ENCODE peak calls at places on chromosomes 1 and 21, in six cellular contexts. One of them, this sample, is unnamed.

GRCh38 chr1:1777510-1777909 is 760 bp downstream of the NADK start:
- DNase-seq in endodermal cell: no peak
- DNase-seq in AG20443: peak
- DNase-seq in GM23338: peak
- DNase-seq in colonic mucosa: peak
- DNase-seq in cardiac muscle cell: no peak
- DNase-seq in this sample: peak

GRCh38 chr1:10693497-10694273 is 102.8 kb downstream of the CASZ1 start:
- DNase-seq in endodermal cell: no peak
- DNase-seq in AG20443: peak
- DNase-seq in GM23338: peak
- DNase-seq in colonic mucosa: no peak
- DNase-seq in cardiac muscle cell: peak
- DNase-seq in this sample: no peak

GRCh38 chr1:231867607-231868006 is 241.0 kb downstream of the DISC1 start:
- DNase-seq in endodermal cell: no peak
- DNase-seq in AG20443: no peak
- DNase-seq in GM23338: no peak
- DNase-seq in colonic mucosa: no peak
- DNase-seq in cardiac muscle cell: peak
- DNase-seq in this sample: no peak

GRCh38 chr1:41347276-41347675 is 14.0 kb upstream of the FOXO6 start:
- DNase-seq in endodermal cell: peak
- DNase-seq in AG20443: no peak
- DNase-seq in GM23338: no peak
- DNase-seq in colonic mucosa: no peak
- DNase-seq in cardiac muscle cell: no peak
- DNase-seq in this sample: no peak

GRCh38 chr1:83694449-83694848 is 304.5 kb downstream of the TTLL7 start:
- DNase-seq in endodermal cell: peak
- DNase-seq in AG20443: no peak
- DNase-seq in GM23338: peak
- DNase-seq in colonic mucosa: no peak
- DNase-seq in cardiac muscle cell: peak
- DNase-seq in this sample: no peak

GRCh38 chr1:176656257-176656995 is 193.5 kb downstream of the PAPPA2 start:
- DNase-seq in endodermal cell: no peak
- DNase-seq in AG20443: peak
- DNase-seq in GM23338: no peak
- DNase-seq in colonic mucosa: no peak
- DNase-seq in cardiac muscle cell: peak
- DNase-seq in this sample: peak

GRCh38 chr1:236394016-236394481 is at the start of gene EDARADD:
- DNase-seq in endodermal cell: no peak
- DNase-seq in AG20443: no peak
- DNase-seq in GM23338: no peak
- DNase-seq in colonic mucosa: no peak
- DNase-seq in cardiac muscle cell: no peak
- DNase-seq in this sample: no peak

GRCh38 chr1:53369761-53370160 is 41.9 kb upstream of the LRP8 start:
- DNase-seq in endodermal cell: peak
- DNase-seq in AG20443: no peak
- DNase-seq in GM23338: no peak
- DNase-seq in colonic mucosa: no peak
- DNase-seq in cardiac muscle cell: no peak
- DNase-seq in this sample: peak

GRCh38 chr1:88998716-88999115 is 6.3 kb upstream of the KYAT3 start:
- DNase-seq in endodermal cell: no peak
- DNase-seq in AG20443: peak
- DNase-seq in GM23338: peak
- DNase-seq in colonic mucosa: no peak
- DNase-seq in cardiac muscle cell: peak
- DNase-seq in this sample: no peak

GRCh38 chr1:181516706-181517105 is 33.4 kb downstream of the CACNA1E start:
- DNase-seq in endodermal cell: no peak
- DNase-seq in AG20443: no peak
- DNase-seq in GM23338: no peak
- DNase-seq in colonic mucosa: no peak
- DNase-seq in cardiac muscle cell: no peak
- DNase-seq in this sample: no peak

GRCh38 chr1:150154143-150154542 is 4.4 kb downstream of the PLEKHO1 start:
- DNase-seq in endodermal cell: no peak
- DNase-seq in AG20443: no peak
- DNase-seq in GM23338: no peak
- DNase-seq in colonic mucosa: no peak
- DNase-seq in cardiac muscle cell: no peak
- DNase-seq in this sample: no peak

GRCh38 chr1:39545531-39545930 is 31.1 kb downstream of the PABPC4 start:
- DNase-seq in endodermal cell: no peak
- DNase-seq in AG20443: no peak
- DNase-seq in GM23338: no peak
- DNase-seq in colonic mucosa: no peak
- DNase-seq in cardiac muscle cell: no peak
- DNase-seq in this sample: no peak

GRCh38 chr1:240004086-240004749 is 87.5 kb upstream of the FMN2 start:
- DNase-seq in endodermal cell: peak
- DNase-seq in AG20443: peak
- DNase-seq in GM23338: peak
- DNase-seq in colonic mucosa: no peak
- DNase-seq in cardiac muscle cell: peak
- DNase-seq in this sample: no peak

GRCh38 chr1:180221461-180221860 is 8.6 kb upstream of the LHX4 start:
- DNase-seq in endodermal cell: no peak
- DNase-seq in AG20443: peak
- DNase-seq in GM23338: no peak
- DNase-seq in colonic mucosa: no peak
- DNase-seq in cardiac muscle cell: no peak
- DNase-seq in this sample: no peak

GRCh38 chr1:159214149-159214760 is 9.6 kb downstream of the ACKR1 start:
- DNase-seq in endodermal cell: peak
- DNase-seq in AG20443: peak
- DNase-seq in GM23338: peak
- DNase-seq in colonic mucosa: peak
- DNase-seq in cardiac muscle cell: peak
- DNase-seq in this sample: no peak

GRCh38 chr21:17931080-17931479 is 111.9 kb upstream of the C21orf91 start:
- DNase-seq in endodermal cell: peak
- DNase-seq in AG20443: no peak
- DNase-seq in GM23338: peak
- DNase-seq in colonic mucosa: no peak
- DNase-seq in cardiac muscle cell: no peak
- DNase-seq in this sample: no peak

GRCh38 chr1:228552596-228553176 is 65.5 kb downstream of the RNF187 start:
- DNase-seq in endodermal cell: no peak
- DNase-seq in AG20443: no peak
- DNase-seq in GM23338: no peak
- DNase-seq in colonic mucosa: no peak
- DNase-seq in cardiac muscle cell: no peak
- DNase-seq in this sample: no peak

GRCh38 chr21:42384999-42385398 is 10.9 kb downstream of the TMPRSS3 start:
- DNase-seq in endodermal cell: no peak
- DNase-seq in AG20443: no peak
- DNase-seq in GM23338: no peak
- DNase-seq in colonic mucosa: peak
- DNase-seq in cardiac muscle cell: no peak
- DNase-seq in this sample: no peak

This sample was measured in heart left ventricle.